ENCODE peak calls at places on chromosomes 4 and X, in six cellular contexts. One of them, this sample, is unnamed.

GRCh38 chrX:1551959-1552546 is 15.1 kb upstream of the P2RY8 start:
- DNase-seq in neural progenitor cell: no peak
- DNase-seq in BE2C: no peak
- DNase-seq in B cell: no peak
- DNase-seq in body of pancreas: no peak
- DNase-seq in Peyer's patch: no peak
- DNase-seq in this sample: no peak

GRCh38 chr4:189143255-189143654 is 797.4 kb upstream of the FRG1 start:
- DNase-seq in neural progenitor cell: no peak
- DNase-seq in BE2C: no peak
- DNase-seq in B cell: no peak
- DNase-seq in body of pancreas: no peak
- DNase-seq in Peyer's patch: no peak
- DNase-seq in this sample: no peak

GRCh38 chr4:164765096-164765495 is 11.2 kb downstream of the SMIM31 start:
- DNase-seq in neural progenitor cell: no peak
- DNase-seq in BE2C: no peak
- DNase-seq in B cell: no peak
- DNase-seq in body of pancreas: no peak
- DNase-seq in Peyer's patch: no peak
- DNase-seq in this sample: no peak

GRCh38 chr4:48938831-48939230 is 32.3 kb upstream of the OCIAD2 start:
- DNase-seq in neural progenitor cell: no peak
- DNase-seq in BE2C: no peak
- DNase-seq in B cell: no peak
- DNase-seq in body of pancreas: no peak
- DNase-seq in Peyer's patch: no peak
- DNase-seq in this sample: no peak

GRCh38 chr4:986949-987688 is at the start of gene IDUA:
- DNase-seq in neural progenitor cell: peak
- DNase-seq in BE2C: peak
- DNase-seq in B cell: peak
- DNase-seq in body of pancreas: peak
- DNase-seq in Peyer's patch: peak
- DNase-seq in this sample: peak

GRCh38 chr4:76744253-76744921 is 153.6 kb downstream of the SOWAHB start:
- DNase-seq in neural progenitor cell: no peak
- DNase-seq in BE2C: no peak
- DNase-seq in B cell: no peak
- DNase-seq in body of pancreas: no peak
- DNase-seq in Peyer's patch: no peak
- DNase-seq in this sample: no peak

GRCh38 chr4:70802923-70803605 is 36.6 kb downstream of the GRSF1 start:
- DNase-seq in neural progenitor cell: no peak
- DNase-seq in BE2C: no peak
- DNase-seq in B cell: no peak
- DNase-seq in body of pancreas: no peak
- DNase-seq in Peyer's patch: no peak
- DNase-seq in this sample: no peak

GRCh38 chr4:17911608-17912007 is 100.8 kb downstream of the NCAPG start:
- DNase-seq in neural progenitor cell: no peak
- DNase-seq in BE2C: peak
- DNase-seq in B cell: no peak
- DNase-seq in body of pancreas: no peak
- DNase-seq in Peyer's patch: no peak
- DNase-seq in this sample: no peak

GRCh38 chrX:100979881-100980607 is 10.5 kb downstream of the ARL13A start:
- DNase-seq in neural progenitor cell: no peak
- DNase-seq in BE2C: no peak
- DNase-seq in B cell: no peak
- DNase-seq in body of pancreas: no peak
- DNase-seq in Peyer's patch: no peak
- DNase-seq in this sample: no peak

GRCh38 chrX:18607966-18608365 is 63.9 kb downstream of the RS1 start:
- DNase-seq in neural progenitor cell: no peak
- DNase-seq in BE2C: no peak
- DNase-seq in B cell: no peak
- DNase-seq in body of pancreas: no peak
- DNase-seq in Peyer's patch: no peak
- DNase-seq in this sample: no peak

GRCh38 chrX:24466025-24466424 is 939 bp downstream of the PDK3 start:
- DNase-seq in neural progenitor cell: peak
- DNase-seq in BE2C: no peak
- DNase-seq in B cell: no peak
- DNase-seq in body of pancreas: no peak
- DNase-seq in Peyer's patch: no peak
- DNase-seq in this sample: no peak

GRCh38 chr4:751676-752075 is 46.0 kb downstream of the PCGF3 start:
- DNase-seq in neural progenitor cell: no peak
- DNase-seq in BE2C: peak
- DNase-seq in B cell: no peak
- DNase-seq in body of pancreas: no peak
- DNase-seq in Peyer's patch: no peak
- DNase-seq in this sample: no peak

GRCh38 chrX:134603806-134604700 is 54.2 kb downstream of the PLAC1 start:
- DNase-seq in neural progenitor cell: no peak
- DNase-seq in BE2C: no peak
- DNase-seq in B cell: no peak
- DNase-seq in body of pancreas: no peak
- DNase-seq in Peyer's patch: no peak
- DNase-seq in this sample: no peak

GRCh38 chr4:93791570-93792195 is 36.9 kb upstream of the ATOH1 start:
- DNase-seq in neural progenitor cell: peak
- DNase-seq in BE2C: peak
- DNase-seq in B cell: peak
- DNase-seq in body of pancreas: peak
- DNase-seq in Peyer's patch: peak
- DNase-seq in this sample: no peak

GRCh38 chr4:83386931-83387897 is 52.6 kb upstream of the HPSE start:
- DNase-seq in neural progenitor cell: peak
- DNase-seq in BE2C: no peak
- DNase-seq in B cell: no peak
- DNase-seq in body of pancreas: no peak
- DNase-seq in Peyer's patch: no peak
- DNase-seq in this sample: no peak

DNA sequence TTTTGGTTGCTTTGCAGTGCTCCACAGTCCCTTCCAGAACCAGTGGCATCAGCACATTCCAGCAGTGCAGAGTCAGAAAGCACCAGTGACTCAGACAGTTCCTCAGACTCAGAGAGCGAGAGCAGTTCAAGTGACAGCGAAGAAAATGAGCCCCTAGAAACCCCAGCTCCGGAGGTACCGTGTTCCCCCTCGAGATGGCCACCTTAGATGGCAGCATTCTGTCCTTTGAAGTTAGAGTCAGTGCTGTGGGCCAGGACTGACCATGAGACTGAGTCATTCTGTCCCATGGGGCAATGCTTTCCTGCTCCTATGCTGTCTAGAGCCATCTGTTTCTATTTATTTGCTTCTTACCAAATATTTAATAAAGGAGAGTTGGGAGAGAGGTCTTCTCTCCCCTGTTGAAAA is 112.3 kb downstream of the KLHL8 start:
- DNase-seq in neural progenitor cell: no peak
- DNase-seq in BE2C: peak
- DNase-seq in B cell: no peak
- DNase-seq in body of pancreas: no peak
- DNase-seq in Peyer's patch: peak
- DNase-seq in this sample: no peak
- TF ChIP-seq CTCF in neural progenitor cell: no peak
- TF ChIP-seq CTCF in BE2C: no peak
- TF ChIP-seq CTCF in B cell: no peak
- TF ChIP-seq CTCF in body of pancreas: no peak
- TF ChIP-seq CTCF in Peyer's patch: no peak
- TF ChIP-seq CTCF in this sample: no peak

GRCh38 chr4:113012122-113012725 is 37.2 kb upstream of the ANK2 start:
- DNase-seq in neural progenitor cell: no peak
- DNase-seq in BE2C: no peak
- DNase-seq in B cell: no peak
- DNase-seq in body of pancreas: no peak
- DNase-seq in Peyer's patch: no peak
- DNase-seq in this sample: no peak

GRCh38 chr4:113013746-113014145 is 35.7 kb upstream of the ANK2 start:
- DNase-seq in neural progenitor cell: no peak
- DNase-seq in BE2C: no peak
- DNase-seq in B cell: no peak
- DNase-seq in body of pancreas: no peak
- DNase-seq in Peyer's patch: no peak
- DNase-seq in this sample: no peak

GRCh38 chr4:113008726-113009125 is 40.7 kb upstream of the ANK2 start:
- DNase-seq in neural progenitor cell: peak
- DNase-seq in BE2C: no peak
- DNase-seq in B cell: no peak
- DNase-seq in body of pancreas: no peak
- DNase-seq in Peyer's patch: no peak
- DNase-seq in this sample: no peak

GRCh38 chr4:113016377-113016776 is 33.1 kb upstream of the ANK2 start:
- DNase-seq in neural progenitor cell: no peak
- DNase-seq in BE2C: no peak
- DNase-seq in B cell: no peak
- DNase-seq in body of pancreas: no peak
- DNase-seq in Peyer's patch: no peak
- DNase-seq in this sample: no peak

DNA sequence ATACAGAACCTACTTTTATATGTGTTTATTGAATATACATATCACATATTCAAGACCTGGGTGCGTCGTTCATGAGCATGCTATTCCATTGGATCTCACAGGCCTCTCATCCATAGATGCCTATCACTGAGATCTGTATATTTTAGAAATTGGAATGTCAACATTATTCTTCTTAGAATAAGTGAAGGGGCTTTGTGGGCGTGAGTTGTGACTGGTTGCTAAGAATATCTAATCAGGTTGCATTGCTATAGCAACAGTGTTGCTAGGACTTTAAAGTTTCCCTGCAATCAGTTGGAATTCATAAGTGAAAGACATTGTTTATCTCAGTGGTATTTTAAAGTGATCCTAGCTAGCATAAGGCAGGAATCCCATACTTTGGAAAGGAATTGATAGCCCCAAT is 36.7 kb upstream of the ANK2 start:
- DNase-seq in neural progenitor cell: no peak
- DNase-seq in BE2C: no peak
- DNase-seq in B cell: no peak
- DNase-seq in body of pancreas: no peak
- DNase-seq in Peyer's patch: no peak
- DNase-seq in this sample: no peak
- TF ChIP-seq CTCF in neural progenitor cell: no peak
- TF ChIP-seq CTCF in BE2C: no peak
- TF ChIP-seq CTCF in B cell: no peak
- TF ChIP-seq CTCF in body of pancreas: no peak
- TF ChIP-seq CTCF in Peyer's patch: no peak
- TF ChIP-seq CTCF in this sample: no peak

DNA sequence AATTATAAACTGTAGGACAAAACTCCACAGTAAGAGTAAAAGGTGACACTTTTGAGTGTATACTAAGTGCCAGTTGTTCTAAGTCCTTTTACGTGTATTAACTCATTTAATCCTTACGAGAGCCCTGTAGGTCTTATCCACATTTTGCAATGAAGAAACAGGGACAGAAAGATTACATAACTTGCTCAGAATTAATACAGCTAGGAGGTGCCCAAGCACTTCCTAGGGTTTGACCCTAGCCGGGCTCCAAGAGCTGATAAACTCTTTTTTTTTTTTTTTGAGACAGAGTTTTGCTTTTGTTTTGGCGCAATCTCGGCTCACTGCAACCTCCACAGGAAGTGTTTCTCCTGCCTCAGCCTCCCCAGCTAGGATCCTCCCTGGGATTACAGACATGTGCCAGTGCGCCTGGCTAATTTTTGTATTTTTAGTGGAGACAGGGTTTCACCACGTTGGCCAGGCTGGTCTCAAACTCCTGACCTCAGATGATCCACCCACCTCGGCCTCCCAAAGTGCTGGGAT is 110.4 kb downstream of the UBE2K start:
- DNase-seq in neural progenitor cell: no peak
- DNase-seq in BE2C: no peak
- DNase-seq in B cell: no peak
- DNase-seq in body of pancreas: no peak
- DNase-seq in Peyer's patch: no peak
- DNase-seq in this sample: no peak
- TF ChIP-seq CTCF in neural progenitor cell: no peak
- TF ChIP-seq CTCF in BE2C: no peak
- TF ChIP-seq CTCF in B cell: no peak
- TF ChIP-seq CTCF in body of pancreas: no peak
- TF ChIP-seq CTCF in Peyer's patch: no peak
- TF ChIP-seq CTCF in this sample: no peak

GRCh38 chrX:68084765-68085164 is 348.5 kb downstream of the OPHN1 start:
- DNase-seq in neural progenitor cell: no peak
- DNase-seq in BE2C: no peak
- DNase-seq in B cell: no peak
- DNase-seq in body of pancreas: no peak
- DNase-seq in Peyer's patch: no peak
- DNase-seq in this sample: no peak

DNA sequence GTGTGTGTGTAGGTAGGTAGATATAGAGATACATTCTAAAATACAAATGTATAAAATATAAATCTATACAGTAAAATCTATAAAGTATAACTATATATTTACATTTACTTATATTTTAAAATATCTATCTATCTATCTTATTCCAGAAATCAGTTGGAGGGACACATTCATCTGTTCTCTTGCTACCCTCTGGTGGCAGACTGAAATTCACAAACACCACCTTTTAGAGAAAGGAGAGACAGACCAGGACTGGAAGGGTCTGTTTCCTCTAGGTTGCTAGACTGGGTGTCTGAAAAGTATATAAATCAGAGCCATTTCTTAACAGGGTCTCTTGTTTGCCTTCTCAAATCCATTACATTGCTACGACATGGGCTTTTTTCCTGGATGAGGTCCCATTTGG is 343.0 kb downstream of the OPHN1 start:
- DNase-seq in neural progenitor cell: no peak
- DNase-seq in BE2C: no peak
- DNase-seq in B cell: no peak
- DNase-seq in body of pancreas: no peak
- DNase-seq in Peyer's patch: no peak
- DNase-seq in this sample: no peak
- TF ChIP-seq CTCF in neural progenitor cell: peak
- TF ChIP-seq CTCF in BE2C: no peak
- TF ChIP-seq CTCF in B cell: no peak
- TF ChIP-seq CTCF in body of pancreas: no peak
- TF ChIP-seq CTCF in Peyer's patch: no peak
- TF ChIP-seq CTCF in this sample: no peak